ENCODE peak calls at places on chromosomes 4 and X, in six cellular contexts. One of them, this sample, is unnamed.

GRCh38 chr4:189124149-189124758 is 816.4 kb upstream of the FRG1 start:
- DNase-seq in AG08396: peak
- DNase-seq in NCI-H1436: peak
- DNase-seq in nephron progenitor cell: peak
- DNase-seq in activated B cell treated with CpG ODN at 0.5 μM for 24 hours: no peak
- DNase-seq in uterus: no peak
- DNase-seq in this sample: no peak

GRCh38 chr4:682490-683172 is 6.3 kb downstream of the SLC49A3 start:
- DNase-seq in NCI-H1436: no peak
- DNase-seq in activated B cell treated with CpG ODN at 0.5 μM for 24 hours: peak
- DNase-seq in AG08396: no peak
- DNase-seq in nephron progenitor cell: no peak
- DNase-seq in uterus: no peak
- DNase-seq in this sample: no peak

GRCh38 chr4:85986266-85986665 is 373.6 kb downstream of the MAPK10 start:
- DNase-seq in NCI-H1436: no peak
- DNase-seq in activated B cell treated with CpG ODN at 0.5 μM for 24 hours: no peak
- DNase-seq in AG08396: no peak
- DNase-seq in nephron progenitor cell: no peak
- DNase-seq in uterus: no peak
- DNase-seq in this sample: no peak

GRCh38 chr4:23333946-23334878 is 555.6 kb downstream of the PPARGC1A start:
- DNase-seq in activated B cell treated with CpG ODN at 0.5 μM for 24 hours: no peak
- DNase-seq in AG08396: peak
- DNase-seq in NCI-H1436: peak
- DNase-seq in uterus: no peak
- DNase-seq in nephron progenitor cell: no peak
- DNase-seq in this sample: no peak

GRCh38 chr4:28010543-28011235 is 1150.0 kb downstream of the STIM2 start:
- DNase-seq in uterus: no peak
- DNase-seq in activated B cell treated with CpG ODN at 0.5 μM for 24 hours: no peak
- DNase-seq in AG08396: no peak
- DNase-seq in NCI-H1436: no peak
- DNase-seq in nephron progenitor cell: no peak
- DNase-seq in this sample: no peak

GRCh38 chr4:24013666-24014422 is 124.0 kb upstream of the PPARGC1A start:
- DNase-seq in activated B cell treated with CpG ODN at 0.5 μM for 24 hours: no peak
- DNase-seq in NCI-H1436: no peak
- DNase-seq in nephron progenitor cell: no peak
- DNase-seq in uterus: no peak
- DNase-seq in AG08396: no peak
- DNase-seq in this sample: no peak

GRCh38 chr4:40909363-40909876 is 159.7 kb downstream of the NSUN7 start:
- DNase-seq in NCI-H1436: peak
- DNase-seq in nephron progenitor cell: no peak
- DNase-seq in uterus: no peak
- DNase-seq in activated B cell treated with CpG ODN at 0.5 μM for 24 hours: no peak
- DNase-seq in AG08396: peak
- DNase-seq in this sample: no peak

GRCh38 chrX:106894978-106895452 is 8.1 kb downstream of the RIPPLY1 start:
- DNase-seq in AG08396: peak
- DNase-seq in activated B cell treated with CpG ODN at 0.5 μM for 24 hours: no peak
- DNase-seq in uterus: peak
- DNase-seq in NCI-H1436: no peak
- DNase-seq in nephron progenitor cell: no peak
- DNase-seq in this sample: no peak

GRCh38 chr4:105966046-105966445 is 70.8 kb downstream of the NPNT start:
- DNase-seq in AG08396: no peak
- DNase-seq in nephron progenitor cell: no peak
- DNase-seq in NCI-H1436: no peak
- DNase-seq in activated B cell treated with CpG ODN at 0.5 μM for 24 hours: no peak
- DNase-seq in uterus: no peak
- DNase-seq in this sample: no peak

GRCh38 chr4:145183581-145183980 is 3.2 kb upstream of the OTUD4 start:
- DNase-seq in uterus: no peak
- DNase-seq in activated B cell treated with CpG ODN at 0.5 μM for 24 hours: no peak
- DNase-seq in NCI-H1436: no peak
- DNase-seq in AG08396: no peak
- DNase-seq in nephron progenitor cell: no peak
- DNase-seq in this sample: no peak

GRCh38 chr4:5051210-5051691 is at the start of gene STK32B:
- DNase-seq in activated B cell treated with CpG ODN at 0.5 μM for 24 hours: no peak
- DNase-seq in NCI-H1436: peak
- DNase-seq in uterus: peak
- DNase-seq in nephron progenitor cell: peak
- DNase-seq in AG08396: peak
- DNase-seq in this sample: no peak

GRCh38 chr4:98828801-98829200 is 100.1 kb downstream of the EIF4E start:
- DNase-seq in nephron progenitor cell: no peak
- DNase-seq in uterus: no peak
- DNase-seq in AG08396: no peak
- DNase-seq in activated B cell treated with CpG ODN at 0.5 μM for 24 hours: no peak
- DNase-seq in NCI-H1436: no peak
- DNase-seq in this sample: no peak

GRCh38 chr4:87375719-87376291 is 15.2 kb downstream of the HSD17B11 start:
- DNase-seq in AG08396: peak
- DNase-seq in nephron progenitor cell: no peak
- DNase-seq in NCI-H1436: peak
- DNase-seq in activated B cell treated with CpG ODN at 0.5 μM for 24 hours: no peak
- DNase-seq in uterus: no peak
- DNase-seq in this sample: no peak

GRCh38 chrX:154478728-154479622 is at the start of gene LAGE3:
- DNase-seq in uterus: peak
- DNase-seq in nephron progenitor cell: peak
- DNase-seq in NCI-H1436: peak
- DNase-seq in AG08396: peak
- DNase-seq in activated B cell treated with CpG ODN at 0.5 μM for 24 hours: peak
- DNase-seq in this sample: peak

GRCh38 chrX:113512700-113513395 is 672.2 kb upstream of the AMOT start:
- DNase-seq in nephron progenitor cell: no peak
- DNase-seq in AG08396: peak
- DNase-seq in activated B cell treated with CpG ODN at 0.5 μM for 24 hours: no peak
- DNase-seq in NCI-H1436: no peak
- DNase-seq in uterus: no peak
- DNase-seq in this sample: no peak

GRCh38 chrX:107154787-107155620 is 36.4 kb upstream of the RBM41 start:
- DNase-seq in uterus: no peak
- DNase-seq in activated B cell treated with CpG ODN at 0.5 μM for 24 hours: no peak
- DNase-seq in nephron progenitor cell: no peak
- DNase-seq in AG08396: no peak
- DNase-seq in NCI-H1436: peak
- DNase-seq in this sample: no peak

GRCh38 chr4:174434455-174434854 is 87.8 kb downstream of the HPGD start:
- DNase-seq in AG08396: no peak
- DNase-seq in NCI-H1436: no peak
- DNase-seq in activated B cell treated with CpG ODN at 0.5 μM for 24 hours: no peak
- DNase-seq in uterus: no peak
- DNase-seq in nephron progenitor cell: no peak
- DNase-seq in this sample: no peak

GRCh38 chr4:110211007-110211769 is 12.8 kb upstream of the ELOVL6 start:
- DNase-seq in AG08396: peak
- DNase-seq in activated B cell treated with CpG ODN at 0.5 μM for 24 hours: no peak
- DNase-seq in uterus: no peak
- DNase-seq in nephron progenitor cell: no peak
- DNase-seq in NCI-H1436: peak
- DNase-seq in this sample: no peak

GRCh38 chr4:48360285-48360965 is 19.1 kb downstream of the SLAIN2 start:
- DNase-seq in activated B cell treated with CpG ODN at 0.5 μM for 24 hours: no peak
- DNase-seq in nephron progenitor cell: no peak
- DNase-seq in AG08396: peak
- DNase-seq in NCI-H1436: no peak
- DNase-seq in uterus: no peak
- DNase-seq in this sample: no peak

GRCh38 chrX:109475174-109475891 is 6.6 kb downstream of the GUCY2F start:
- DNase-seq in uterus: peak
- DNase-seq in nephron progenitor cell: peak
- DNase-seq in NCI-H1436: peak
- DNase-seq in AG08396: peak
- DNase-seq in activated B cell treated with CpG ODN at 0.5 μM for 24 hours: no peak
- DNase-seq in this sample: no peak

GRCh38 chrX:81021478-81021877 is 180.2 kb downstream of the HMGN5 start:
- DNase-seq in NCI-H1436: no peak
- DNase-seq in nephron progenitor cell: no peak
- DNase-seq in activated B cell treated with CpG ODN at 0.5 μM for 24 hours: no peak
- DNase-seq in AG08396: no peak
- DNase-seq in uterus: no peak
- DNase-seq in this sample: no peak

GRCh38 chrX:76428243-76429130 is 977 bp downstream of the MAGEE1 start:
- DNase-seq in activated B cell treated with CpG ODN at 0.5 μM for 24 hours: peak
- DNase-seq in uterus: peak
- DNase-seq in NCI-H1436: peak
- DNase-seq in AG08396: no peak
- DNase-seq in nephron progenitor cell: peak
- DNase-seq in this sample: no peak

GRCh38 chrX:3589474-3589873 is 124.0 kb downstream of the PRKX start:
- DNase-seq in AG08396: no peak
- DNase-seq in NCI-H1436: no peak
- DNase-seq in nephron progenitor cell: no peak
- DNase-seq in uterus: no peak
- DNase-seq in activated B cell treated with CpG ODN at 0.5 μM for 24 hours: no peak
- DNase-seq in this sample: no peak

GRCh38 chr4:53775381-53775780 is 184.1 kb upstream of the LNX1 start:
- DNase-seq in activated B cell treated with CpG ODN at 0.5 μM for 24 hours: no peak
- DNase-seq in NCI-H1436: no peak
- DNase-seq in nephron progenitor cell: no peak
- DNase-seq in uterus: no peak
- DNase-seq in AG08396: no peak
- DNase-seq in this sample: no peak

GRCh38 chrX:74420194-74421035 is 878 bp upstream of the SLC16A2 start:
- DNase-seq in nephron progenitor cell: peak
- DNase-seq in NCI-H1436: peak
- DNase-seq in AG08396: peak
- DNase-seq in uterus: peak
- DNase-seq in activated B cell treated with CpG ODN at 0.5 μM for 24 hours: no peak
- DNase-seq in this sample: peak

GRCh38 chr4:18593297-18594002 is 571.9 kb upstream of the LCORL start:
- DNase-seq in uterus: peak
- DNase-seq in AG08396: peak
- DNase-seq in activated B cell treated with CpG ODN at 0.5 μM for 24 hours: no peak
- DNase-seq in NCI-H1436: peak
- DNase-seq in nephron progenitor cell: peak
- DNase-seq in this sample: no peak

GRCh38 chr4:25421819-25422511 is 44.9 kb downstream of the ANAPC4 start:
- DNase-seq in uterus: no peak
- DNase-seq in AG08396: no peak
- DNase-seq in nephron progenitor cell: no peak
- DNase-seq in activated B cell treated with CpG ODN at 0.5 μM for 24 hours: no peak
- DNase-seq in NCI-H1436: no peak
- DNase-seq in this sample: no peak

GRCh38 chr4:27234306-27234899 is 373.8 kb downstream of the STIM2 start:
- DNase-seq in activated B cell treated with CpG ODN at 0.5 μM for 24 hours: no peak
- DNase-seq in AG08396: no peak
- DNase-seq in uterus: no peak
- DNase-seq in nephron progenitor cell: no peak
- DNase-seq in NCI-H1436: no peak
- DNase-seq in this sample: no peak

GRCh38 chrX:68789966-68790365 is 38.9 kb upstream of the EFNB1 start:
- DNase-seq in NCI-H1436: no peak
- DNase-seq in uterus: no peak
- DNase-seq in AG08396: no peak
- DNase-seq in nephron progenitor cell: no peak
- DNase-seq in activated B cell treated with CpG ODN at 0.5 μM for 24 hours: no peak
- DNase-seq in this sample: no peak

GRCh38 chrX:71659342-71659741 is 8.0 kb upstream of the LOC101059915 start:
- DNase-seq in nephron progenitor cell: no peak
- DNase-seq in AG08396: no peak
- DNase-seq in NCI-H1436: no peak
- DNase-seq in uterus: no peak
- DNase-seq in activated B cell treated with CpG ODN at 0.5 μM for 24 hours: no peak
- DNase-seq in this sample: no peak

GRCh38 chr4:182625193-182625592 is 292.0 kb downstream of the DCTD start:
- DNase-seq in activated B cell treated with CpG ODN at 0.5 μM for 24 hours: no peak
- DNase-seq in AG08396: no peak
- DNase-seq in nephron progenitor cell: no peak
- DNase-seq in NCI-H1436: no peak
- DNase-seq in uterus: no peak
- DNase-seq in this sample: no peak

GRCh38 chrX:129768586-129769466 is 10.9 kb upstream of the SASH3 start:
- DNase-seq in uterus: no peak
- DNase-seq in NCI-H1436: no peak
- DNase-seq in nephron progenitor cell: no peak
- DNase-seq in AG08396: no peak
- DNase-seq in activated B cell treated with CpG ODN at 0.5 μM for 24 hours: no peak
- DNase-seq in this sample: no peak

GRCh38 chr4:124202106-124202505 is 510.4 kb downstream of the ANKRD50 start:
- DNase-seq in activated B cell treated with CpG ODN at 0.5 μM for 24 hours: no peak
- DNase-seq in uterus: peak
- DNase-seq in nephron progenitor cell: no peak
- DNase-seq in NCI-H1436: no peak
- DNase-seq in AG08396: no peak
- DNase-seq in this sample: no peak